ENCODE peak calls at places on chromosomes 16 and 17, in six cellular contexts. O is OCI-LY7, A is SK-N-DZ, P is anterior cingulate cortex, B is hepatocyte, M is heart left ventricle. D is an unnamed sample.

GRCh38 chr17:44324571-44325275 is at the start of gene SLC25A39:
- DNase-seq in M (peak), P (peak), B (peak), A (peak), O (peak), D (peak)

GRCh38 chr17:41522301-41523224 is 3.9 kb upstream of the KRT15 start:
- DNase-seq in A (no peak), M (no peak), B (peak), P (no peak), O (no peak), D (no peak)

GRCh38 chr17:74852237-74853047 is 7.2 kb downstream of the GRIN2C start:
- DNase-seq in P (no peak), B (peak), A (peak), M (no peak), O (peak), D (peak)

GRCh38 chr16:86566601-86566965 is at the start of gene FOXC2:
- DNase-seq in A (no peak), O (no peak), B (peak), M (peak), P (no peak), D (peak)

GRCh38 chr17:64145751-64146417 is 15.9 kb upstream of the ERN1 start:
- DNase-seq in O (peak), B (peak), P (peak), A (peak), M (peak), D (peak)

GRCh38 chr16:709651-710499 is 4.3 kb upstream of the FBXL16 start:
- DNase-seq in P (peak), A (peak), O (no peak), M (peak), B (peak), D (peak)

GRCh38 chr16:58652741-58653140 is 23.1 kb upstream of the CNOT1 start:
- DNase-seq in P (no peak), B (no peak), O (no peak), A (peak), M (peak), D (peak)

GRCh38 chr16:48524348-48525200 is 85.4 kb downstream of the N4BP1 start:
- DNase-seq in P (no peak), A (no peak), M (no peak), O (no peak), B (peak), D (no peak)

GRCh38 chr16:54930034-54930938 is at the start of gene IRX5:
- DNase-seq in B (peak), A (peak), P (peak), O (peak), M (peak), D (peak)

GRCh38 chr17:11935734-11936406 is 61.4 kb downstream of the ZNF18 start:
- DNase-seq in B (peak), P (peak), A (peak), M (peak), O (peak), D (peak)